ENCODE peak calls at places on chromosome 2, in four cellular contexts. K is hypothalamus; S is stimulated activated naive CD8-positive, alpha-beta T cell treated with anti-CD3 and anti-CD28 coated beads, Interleukin-15, Interleukin-2, amounts not matched to agents 100 U/mL and 50 U/mL, for 24 hours; L is HTR-8/SVneo. I is an unnamed sample.

GRCh38 chr2:165634855-165635254 is 159.2 kb downstream of the GALNT3 start:
- DNase-seq in K (peak; percentile 61), L (no peak), S (no peak), I (peak; percentile 56)

GRCh38 chr2:190993292-190993643 is 20.7 kb downstream of the STAT1 start:
- DNase-seq in K (no peak), L (no peak), S (no peak), I (no peak)

GRCh38 chr2:10360460-10361219 is 57.9 kb downstream of the HPCAL1 start:
- DNase-seq in L (no peak), K (no peak), S (no peak), I (no peak)

GRCh38 chr2:1605102-1605501 is 139.2 kb downstream of the PXDN start:
- DNase-seq in K (no peak), S (no peak), L (no peak), I (no peak)

GRCh38 chr2:149857344-149857743 is 269.8 kb upstream of the MMADHC start:
- DNase-seq in K (no peak), S (no peak), L (no peak), I (peak; percentile 24)

GRCh38 chr2:209993968-209994367 is 8.5 kb upstream of the RPE start:
- DNase-seq in K (no peak), S (no peak), L (no peak), I (no peak)

GRCh38 chr2:30446602-30447148 is 371 bp upstream of the LCLAT1 start:
- DNase-seq in S (no peak), L (no peak), K (no peak), I (no peak)

GRCh38 chr2:69985684-69986083 is 24.3 kb upstream of the ASPRV1 start:
- DNase-seq in L (no peak), S (no peak), K (peak; percentile 15), I (no peak)

GRCh38 chr2:43250015-43250414 is 23.6 kb upstream of the ZFP36L2 start:
- DNase-seq in L (no peak), S (no peak), K (no peak), I (no peak)

GRCh38 chr2:12428786-12429185 is 287.9 kb upstream of the TRIB2 start:
- DNase-seq in L (no peak), K (no peak), S (no peak), I (no peak)

GRCh38 chr2:40556739-40557138 is 104.8 kb upstream of the SLC8A1 start:
- DNase-seq in L (no peak), S (no peak), K (no peak), I (peak; percentile 4)

GRCh38 chr2:165698621-165698946 is 95.5 kb downstream of the GALNT3 start:
- DNase-seq in K (no peak), L (peak; percentile 7), S (no peak), I (peak; percentile 65)